ENCODE peak calls at places on chromosomes 16 and 17, in ten cellular contexts. One of them, this sample, is unnamed.

GRCh38 chr17:34066528-34066927 is 188.6 kb upstream of the CCL2 start:
- DNase-seq in lung: no peak
- DNase-seq in MV-4-11: no peak
- DNase-seq in stimulated activated CD8-positive, alpha-beta memory T cell treated with anti-CD3 and anti-CD28 coated beads, Interleukin-12 subunit alpha, Interleukin-12 subunit beta, amount 100 ng/mL, for 4 hours: no peak
- DNase-seq in gastrocnemius medialis: no peak
- DNase-seq in Ammon's horn: no peak
- DNase-seq in stimulated activated CD4-positive, alpha-beta T cell treated with anti-CD3 and anti-CD28 coated beads, Interleukin-2, amount 100 ng/mL, for 48 hours: no peak
- DNase-seq in putamen: no peak
- DNase-seq in GM12891: no peak
- DNase-seq in GM12864: no peak
- DNase-seq in this sample: no peak

GRCh38 chr17:67606896-67607604 is 110.7 kb upstream of the NOL11 start:
- DNase-seq in MV-4-11: no peak
- DNase-seq in GM12864: no peak
- DNase-seq in gastrocnemius medialis: no peak
- DNase-seq in GM12891: no peak
- DNase-seq in stimulated activated CD8-positive, alpha-beta memory T cell treated with anti-CD3 and anti-CD28 coated beads, Interleukin-12 subunit alpha, Interleukin-12 subunit beta, amount 100 ng/mL, for 4 hours: no peak
- DNase-seq in lung: no peak
- DNase-seq in Ammon's horn: no peak
- DNase-seq in putamen: no peak
- DNase-seq in stimulated activated CD4-positive, alpha-beta T cell treated with anti-CD3 and anti-CD28 coated beads, Interleukin-2, amount 100 ng/mL, for 48 hours: no peak
- DNase-seq in this sample: peak

GRCh38 chr17:27601069-27601974 is 29.7 kb upstream of the LGALS9 start:
- DNase-seq in lung: peak
- DNase-seq in stimulated activated CD8-positive, alpha-beta memory T cell treated with anti-CD3 and anti-CD28 coated beads, Interleukin-12 subunit alpha, Interleukin-12 subunit beta, amount 100 ng/mL, for 4 hours: peak
- DNase-seq in stimulated activated CD4-positive, alpha-beta T cell treated with anti-CD3 and anti-CD28 coated beads, Interleukin-2, amount 100 ng/mL, for 48 hours: peak
- DNase-seq in GM12864: peak
- DNase-seq in putamen: peak
- DNase-seq in gastrocnemius medialis: peak
- DNase-seq in MV-4-11: peak
- DNase-seq in GM12891: peak
- DNase-seq in Ammon's horn: peak
- DNase-seq in this sample: peak

GRCh38 chr16:17432902-17433576 is 37.7 kb downstream of the XYLT1 start:
- DNase-seq in stimulated activated CD8-positive, alpha-beta memory T cell treated with anti-CD3 and anti-CD28 coated beads, Interleukin-12 subunit alpha, Interleukin-12 subunit beta, amount 100 ng/mL, for 4 hours: no peak
- DNase-seq in gastrocnemius medialis: no peak
- DNase-seq in GM12864: no peak
- DNase-seq in MV-4-11: no peak
- DNase-seq in GM12891: no peak
- DNase-seq in putamen: no peak
- DNase-seq in lung: no peak
- DNase-seq in stimulated activated CD4-positive, alpha-beta T cell treated with anti-CD3 and anti-CD28 coated beads, Interleukin-2, amount 100 ng/mL, for 48 hours: no peak
- DNase-seq in Ammon's horn: no peak
- DNase-seq in this sample: no peak

GRCh38 chr16:69927056-69927757 is 23.9 kb upstream of the CLEC18A start:
- DNase-seq in lung: no peak
- DNase-seq in MV-4-11: peak
- DNase-seq in stimulated activated CD8-positive, alpha-beta memory T cell treated with anti-CD3 and anti-CD28 coated beads, Interleukin-12 subunit alpha, Interleukin-12 subunit beta, amount 100 ng/mL, for 4 hours: no peak
- DNase-seq in GM12864: no peak
- DNase-seq in stimulated activated CD4-positive, alpha-beta T cell treated with anti-CD3 and anti-CD28 coated beads, Interleukin-2, amount 100 ng/mL, for 48 hours: no peak
- DNase-seq in Ammon's horn: peak
- DNase-seq in putamen: peak
- DNase-seq in GM12891: no peak
- DNase-seq in gastrocnemius medialis: peak
- DNase-seq in this sample: peak

GRCh38 chr16:15639061-15639568 is 3.8 kb downstream of the MARF1 start:
- DNase-seq in lung: no peak
- DNase-seq in gastrocnemius medialis: no peak
- DNase-seq in stimulated activated CD8-positive, alpha-beta memory T cell treated with anti-CD3 and anti-CD28 coated beads, Interleukin-12 subunit alpha, Interleukin-12 subunit beta, amount 100 ng/mL, for 4 hours: no peak
- DNase-seq in stimulated activated CD4-positive, alpha-beta T cell treated with anti-CD3 and anti-CD28 coated beads, Interleukin-2, amount 100 ng/mL, for 48 hours: no peak
- DNase-seq in GM12891: no peak
- DNase-seq in GM12864: no peak
- DNase-seq in putamen: no peak
- DNase-seq in MV-4-11: peak
- DNase-seq in Ammon's horn: no peak
- DNase-seq in this sample: no peak

GRCh38 chr17:4609761-4610160 is 25.4 kb downstream of the SMTNL2 start:
- DNase-seq in MV-4-11: no peak
- DNase-seq in stimulated activated CD8-positive, alpha-beta memory T cell treated with anti-CD3 and anti-CD28 coated beads, Interleukin-12 subunit alpha, Interleukin-12 subunit beta, amount 100 ng/mL, for 4 hours: no peak
- DNase-seq in GM12864: no peak
- DNase-seq in gastrocnemius medialis: peak
- DNase-seq in Ammon's horn: no peak
- DNase-seq in stimulated activated CD4-positive, alpha-beta T cell treated with anti-CD3 and anti-CD28 coated beads, Interleukin-2, amount 100 ng/mL, for 48 hours: no peak
- DNase-seq in putamen: no peak
- DNase-seq in lung: no peak
- DNase-seq in GM12891: no peak
- DNase-seq in this sample: no peak

GRCh38 chr16:53770641-53771040 is 66.7 kb downstream of the FTO start:
- DNase-seq in GM12864: no peak
- DNase-seq in GM12891: no peak
- DNase-seq in gastrocnemius medialis: no peak
- DNase-seq in putamen: no peak
- DNase-seq in lung: no peak
- DNase-seq in stimulated activated CD4-positive, alpha-beta T cell treated with anti-CD3 and anti-CD28 coated beads, Interleukin-2, amount 100 ng/mL, for 48 hours: no peak
- DNase-seq in Ammon's horn: no peak
- DNase-seq in MV-4-11: no peak
- DNase-seq in stimulated activated CD8-positive, alpha-beta memory T cell treated with anti-CD3 and anti-CD28 coated beads, Interleukin-12 subunit alpha, Interleukin-12 subunit beta, amount 100 ng/mL, for 4 hours: no peak
- DNase-seq in this sample: no peak

GRCh38 chr16:58098207-58099096 is 30.7 kb downstream of the CFAP20 start:
- DNase-seq in GM12891: no peak
- DNase-seq in stimulated activated CD8-positive, alpha-beta memory T cell treated with anti-CD3 and anti-CD28 coated beads, Interleukin-12 subunit alpha, Interleukin-12 subunit beta, amount 100 ng/mL, for 4 hours: no peak
- DNase-seq in gastrocnemius medialis: no peak
- DNase-seq in lung: no peak
- DNase-seq in MV-4-11: no peak
- DNase-seq in stimulated activated CD4-positive, alpha-beta T cell treated with anti-CD3 and anti-CD28 coated beads, Interleukin-2, amount 100 ng/mL, for 48 hours: no peak
- DNase-seq in Ammon's horn: no peak
- DNase-seq in putamen: no peak
- DNase-seq in GM12864: no peak
- DNase-seq in this sample: no peak

GRCh38 chr16:13093676-13094075 is 192.3 kb downstream of the SHISA9 start:
- DNase-seq in gastrocnemius medialis: no peak
- DNase-seq in stimulated activated CD8-positive, alpha-beta memory T cell treated with anti-CD3 and anti-CD28 coated beads, Interleukin-12 subunit alpha, Interleukin-12 subunit beta, amount 100 ng/mL, for 4 hours: no peak
- DNase-seq in GM12891: no peak
- DNase-seq in lung: no peak
- DNase-seq in Ammon's horn: no peak
- DNase-seq in GM12864: no peak
- DNase-seq in MV-4-11: no peak
- DNase-seq in putamen: peak
- DNase-seq in stimulated activated CD4-positive, alpha-beta T cell treated with anti-CD3 and anti-CD28 coated beads, Interleukin-2, amount 100 ng/mL, for 48 hours: no peak
- DNase-seq in this sample: no peak

GRCh38 chr17:65169691-65170090 is 32.5 kb downstream of the RGS9 start:
- DNase-seq in Ammon's horn: no peak
- DNase-seq in GM12864: no peak
- DNase-seq in lung: no peak
- DNase-seq in MV-4-11: no peak
- DNase-seq in gastrocnemius medialis: no peak
- DNase-seq in stimulated activated CD8-positive, alpha-beta memory T cell treated with anti-CD3 and anti-CD28 coated beads, Interleukin-12 subunit alpha, Interleukin-12 subunit beta, amount 100 ng/mL, for 4 hours: no peak
- DNase-seq in stimulated activated CD4-positive, alpha-beta T cell treated with anti-CD3 and anti-CD28 coated beads, Interleukin-2, amount 100 ng/mL, for 48 hours: no peak
- DNase-seq in GM12891: no peak
- DNase-seq in putamen: no peak
- DNase-seq in this sample: no peak

GRCh38 chr17:8444506-8444905 is 8.8 kb downstream of the NDEL1 start:
- DNase-seq in GM12891: no peak
- DNase-seq in GM12864: no peak
- DNase-seq in stimulated activated CD4-positive, alpha-beta T cell treated with anti-CD3 and anti-CD28 coated beads, Interleukin-2, amount 100 ng/mL, for 48 hours: no peak
- DNase-seq in gastrocnemius medialis: no peak
- DNase-seq in putamen: no peak
- DNase-seq in MV-4-11: no peak
- DNase-seq in Ammon's horn: no peak
- DNase-seq in lung: no peak
- DNase-seq in stimulated activated CD8-positive, alpha-beta memory T cell treated with anti-CD3 and anti-CD28 coated beads, Interleukin-12 subunit alpha, Interleukin-12 subunit beta, amount 100 ng/mL, for 4 hours: no peak
- DNase-seq in this sample: no peak

GRCh38 chr16:50802000-50802399 is 60.1 kb downstream of the CYLD start:
- DNase-seq in MV-4-11: no peak
- DNase-seq in stimulated activated CD8-positive, alpha-beta memory T cell treated with anti-CD3 and anti-CD28 coated beads, Interleukin-12 subunit alpha, Interleukin-12 subunit beta, amount 100 ng/mL, for 4 hours: no peak
- DNase-seq in gastrocnemius medialis: no peak
- DNase-seq in Ammon's horn: no peak
- DNase-seq in GM12864: no peak
- DNase-seq in lung: no peak
- DNase-seq in GM12891: no peak
- DNase-seq in stimulated activated CD4-positive, alpha-beta T cell treated with anti-CD3 and anti-CD28 coated beads, Interleukin-2, amount 100 ng/mL, for 48 hours: no peak
- DNase-seq in putamen: no peak
- DNase-seq in this sample: no peak

GRCh38 chr17:35889818-35890773 is 9.9 kb upstream of the CCL5 start:
- DNase-seq in MV-4-11: no peak
- DNase-seq in gastrocnemius medialis: no peak
- DNase-seq in Ammon's horn: peak
- DNase-seq in stimulated activated CD4-positive, alpha-beta T cell treated with anti-CD3 and anti-CD28 coated beads, Interleukin-2, amount 100 ng/mL, for 48 hours: no peak
- DNase-seq in GM12891: no peak
- DNase-seq in GM12864: no peak
- DNase-seq in putamen: no peak
- DNase-seq in stimulated activated CD8-positive, alpha-beta memory T cell treated with anti-CD3 and anti-CD28 coated beads, Interleukin-12 subunit alpha, Interleukin-12 subunit beta, amount 100 ng/mL, for 4 hours: no peak
- DNase-seq in lung: no peak
- DNase-seq in this sample: peak

GRCh38 chr17:3865166-3865565 is 19.1 kb upstream of the NCBP3 start:
- DNase-seq in GM12864: no peak
- DNase-seq in putamen: no peak
- DNase-seq in GM12891: no peak
- DNase-seq in stimulated activated CD8-positive, alpha-beta memory T cell treated with anti-CD3 and anti-CD28 coated beads, Interleukin-12 subunit alpha, Interleukin-12 subunit beta, amount 100 ng/mL, for 4 hours: no peak
- DNase-seq in Ammon's horn: peak
- DNase-seq in gastrocnemius medialis: no peak
- DNase-seq in lung: peak
- DNase-seq in MV-4-11: no peak
- DNase-seq in stimulated activated CD4-positive, alpha-beta T cell treated with anti-CD3 and anti-CD28 coated beads, Interleukin-2, amount 100 ng/mL, for 48 hours: no peak
- DNase-seq in this sample: no peak

GRCh38 chr16:1078579-1079021 is 6.1 kb downstream of the SSTR5 start:
- DNase-seq in GM12891: no peak
- DNase-seq in Ammon's horn: no peak
- DNase-seq in GM12864: no peak
- DNase-seq in MV-4-11: no peak
- DNase-seq in stimulated activated CD8-positive, alpha-beta memory T cell treated with anti-CD3 and anti-CD28 coated beads, Interleukin-12 subunit alpha, Interleukin-12 subunit beta, amount 100 ng/mL, for 4 hours: no peak
- DNase-seq in stimulated activated CD4-positive, alpha-beta T cell treated with anti-CD3 and anti-CD28 coated beads, Interleukin-2, amount 100 ng/mL, for 48 hours: no peak
- DNase-seq in gastrocnemius medialis: peak
- DNase-seq in lung: peak
- DNase-seq in putamen: no peak
- DNase-seq in this sample: peak

GRCh38 chr17:79618383-79619067 is 7.7 kb upstream of the RBFOX3 start:
- DNase-seq in GM12864: no peak
- DNase-seq in Ammon's horn: peak
- DNase-seq in putamen: no peak
- DNase-seq in lung: no peak
- DNase-seq in GM12891: no peak
- DNase-seq in gastrocnemius medialis: peak
- DNase-seq in MV-4-11: no peak
- DNase-seq in stimulated activated CD4-positive, alpha-beta T cell treated with anti-CD3 and anti-CD28 coated beads, Interleukin-2, amount 100 ng/mL, for 48 hours: no peak
- DNase-seq in stimulated activated CD8-positive, alpha-beta memory T cell treated with anti-CD3 and anti-CD28 coated beads, Interleukin-12 subunit alpha, Interleukin-12 subunit beta, amount 100 ng/mL, for 4 hours: no peak
- DNase-seq in this sample: peak

GRCh38 chr17:61139219-61139618 is 260.4 kb upstream of the TBX2 start:
- DNase-seq in MV-4-11: peak
- DNase-seq in stimulated activated CD4-positive, alpha-beta T cell treated with anti-CD3 and anti-CD28 coated beads, Interleukin-2, amount 100 ng/mL, for 48 hours: peak
- DNase-seq in GM12864: peak
- DNase-seq in Ammon's horn: no peak
- DNase-seq in gastrocnemius medialis: no peak
- DNase-seq in lung: no peak
- DNase-seq in GM12891: peak
- DNase-seq in putamen: no peak
- DNase-seq in stimulated activated CD8-positive, alpha-beta memory T cell treated with anti-CD3 and anti-CD28 coated beads, Interleukin-12 subunit alpha, Interleukin-12 subunit beta, amount 100 ng/mL, for 4 hours: peak
- DNase-seq in this sample: no peak

GRCh38 chr16:10575506-10576130 is 4.8 kb downstream of the EMP2 start:
- DNase-seq in Ammon's horn: no peak
- DNase-seq in stimulated activated CD4-positive, alpha-beta T cell treated with anti-CD3 and anti-CD28 coated beads, Interleukin-2, amount 100 ng/mL, for 48 hours: no peak
- DNase-seq in lung: no peak
- DNase-seq in MV-4-11: peak
- DNase-seq in gastrocnemius medialis: no peak
- DNase-seq in GM12864: no peak
- DNase-seq in putamen: no peak
- DNase-seq in stimulated activated CD8-positive, alpha-beta memory T cell treated with anti-CD3 and anti-CD28 coated beads, Interleukin-12 subunit alpha, Interleukin-12 subunit beta, amount 100 ng/mL, for 4 hours: no peak
- DNase-seq in GM12891: no peak
- DNase-seq in this sample: no peak

GRCh38 chr17:50213026-50214015 is 11.9 kb upstream of the COL1A1 start:
- DNase-seq in lung: no peak
- DNase-seq in stimulated activated CD4-positive, alpha-beta T cell treated with anti-CD3 and anti-CD28 coated beads, Interleukin-2, amount 100 ng/mL, for 48 hours: no peak
- DNase-seq in Ammon's horn: no peak
- DNase-seq in MV-4-11: peak
- DNase-seq in stimulated activated CD8-positive, alpha-beta memory T cell treated with anti-CD3 and anti-CD28 coated beads, Interleukin-12 subunit alpha, Interleukin-12 subunit beta, amount 100 ng/mL, for 4 hours: no peak
- DNase-seq in gastrocnemius medialis: no peak
- DNase-seq in putamen: no peak
- DNase-seq in GM12864: no peak
- DNase-seq in GM12891: peak
- DNase-seq in this sample: no peak

GRCh38 chr17:75487351-75488070 is 27.8 kb downstream of the CASKIN2 start:
- DNase-seq in MV-4-11: peak
- DNase-seq in GM12864: no peak
- DNase-seq in lung: no peak
- DNase-seq in Ammon's horn: peak
- DNase-seq in stimulated activated CD8-positive, alpha-beta memory T cell treated with anti-CD3 and anti-CD28 coated beads, Interleukin-12 subunit alpha, Interleukin-12 subunit beta, amount 100 ng/mL, for 4 hours: peak
- DNase-seq in stimulated activated CD4-positive, alpha-beta T cell treated with anti-CD3 and anti-CD28 coated beads, Interleukin-2, amount 100 ng/mL, for 48 hours: peak
- DNase-seq in putamen: no peak
- DNase-seq in GM12891: peak
- DNase-seq in gastrocnemius medialis: peak
- DNase-seq in this sample: peak

GRCh38 chr16:2799852-2800226 is 1.6 kb downstream of the PRSS41 start:
- DNase-seq in lung: peak
- DNase-seq in MV-4-11: no peak
- DNase-seq in gastrocnemius medialis: no peak
- DNase-seq in putamen: no peak
- DNase-seq in stimulated activated CD4-positive, alpha-beta T cell treated with anti-CD3 and anti-CD28 coated beads, Interleukin-2, amount 100 ng/mL, for 48 hours: no peak
- DNase-seq in GM12891: no peak
- DNase-seq in Ammon's horn: no peak
- DNase-seq in GM12864: no peak
- DNase-seq in stimulated activated CD8-positive, alpha-beta memory T cell treated with anti-CD3 and anti-CD28 coated beads, Interleukin-12 subunit alpha, Interleukin-12 subunit beta, amount 100 ng/mL, for 4 hours: no peak
- DNase-seq in this sample: no peak

GRCh38 chr16:8026450-8026849 is 563.9 kb downstream of the TMEM114 start:
- DNase-seq in MV-4-11: no peak
- DNase-seq in stimulated activated CD8-positive, alpha-beta memory T cell treated with anti-CD3 and anti-CD28 coated beads, Interleukin-12 subunit alpha, Interleukin-12 subunit beta, amount 100 ng/mL, for 4 hours: no peak
- DNase-seq in stimulated activated CD4-positive, alpha-beta T cell treated with anti-CD3 and anti-CD28 coated beads, Interleukin-2, amount 100 ng/mL, for 48 hours: no peak
- DNase-seq in putamen: no peak
- DNase-seq in gastrocnemius medialis: no peak
- DNase-seq in lung: no peak
- DNase-seq in GM12891: no peak
- DNase-seq in GM12864: no peak
- DNase-seq in Ammon's horn: no peak
- DNase-seq in this sample: peak